ENCODE peak calls at places on chromosomes 1 and 21, in five cellular contexts. T is NCI-H524, X is breast epithelium, V is kidney tubule cell, B is T1000. D is an unnamed sample.

GRCh38 chr1:189323090-189323489 is 1154.6 kb downstream of the BRINP3 start:
- DNase-seq in T (no peak), X (no peak), V (no peak), B (no peak), D (no peak)

GRCh38 chr21:17492415-17493168 is 20.3 kb upstream of the CXADR start:
- DNase-seq in T (no peak), X (no peak), V (no peak), B (no peak), D (no peak)

GRCh38 chr1:172809751-172810150 is 150.8 kb downstream of the FASLG start:
- DNase-seq in T (no peak), X (no peak), V (no peak), B (no peak), D (no peak)

GRCh38 chr21:34942911-34943310 is 106.2 kb downstream of the RUNX1 start:
- DNase-seq in T (no peak), X (no peak), V (no peak), B (no peak), D (no peak)

GRCh38 chr21:39047046-39047445 is 136.2 kb downstream of the PSMG1 start:
- DNase-seq in T (no peak), X (no peak), V (no peak), B (no peak), D (no peak)

GRCh38 chr21:33212159-33212851 is 17.4 kb upstream of the IFNAR2 start:
- DNase-seq in T (no peak), X (no peak), V (no peak), B (no peak), D (no peak)

GRCh38 chr1:57337623-57338022 is 86.2 kb downstream of the DAB1 start:
- DNase-seq in T (no peak), X (no peak), V (no peak), B (no peak), D (no peak)

GRCh38 chr1:56229183-56229582 is 350.2 kb downstream of the PLPP3 start:
- DNase-seq in T (no peak), X (no peak), V (peak; percentile 6), B (no peak), D (no peak)

GRCh38 chr1:170619167-170620030 is 44.5 kb upstream of the PRRX1 start:
- DNase-seq in T (no peak), X (no peak), V (no peak), B (no peak), D (no peak)

GRCh38 chr1:205600085-205600484 is 31.7 kb downstream of the ELK4 start:
- DNase-seq in T (no peak), X (no peak), V (peak; percentile 89), B (no peak), D (no peak)

GRCh38 chr1:16067127-16067768 is 6.2 kb downstream of the FAM131C start:
- DNase-seq in T (peak; percentile 77), X (no peak), V (peak; percentile 87), B (no peak), D (no peak)

GRCh38 chr21:42056468-42056867 is 14.6 kb upstream of the UMODL1 start:
- DNase-seq in T (no peak), X (no peak), V (no peak), B (no peak), D (no peak)

GRCh38 chr21:44087426-44088400 is 19.5 kb upstream of the PWP2 start:
- DNase-seq in T (no peak), X (no peak), V (no peak), B (no peak), D (no peak)

GRCh38 chr1:108829498-108829916 is 27.4 kb downstream of the AKNAD1 start:
- DNase-seq in T (no peak), X (no peak), V (peak; percentile 85), B (no peak), D (no peak)